ENCODE peak calls at places on chromosome 19, in nine cellular contexts. One of them, this sample, is unnamed.

GRCh38 chr19:56740478-56740877 is 68.9 kb upstream of the ZNF835 start:
- DNase-seq in putamen: no peak
- DNase-seq in fibroblast of pulmonary artery: no peak
- DNase-seq in EL: no peak
- DNase-seq in KBM-7: no peak
- DNase-seq in psoas muscle: no peak
- DNase-seq in non-pigmented ciliary epithelial cell: no peak
- DNase-seq in activated CD8-positive, alpha-beta memory T cell treated with anti-CD3 and anti-CD28 coated beads, Interleukin-2, amount 50 U/mL, for 4 hours: no peak
- DNase-seq in EH: no peak
- DNase-seq in this sample: no peak

GRCh38 chr19:8973501-8974091 is 36.6 kb downstream of the MUC16 start:
- DNase-seq in putamen: no peak
- DNase-seq in EH: no peak
- DNase-seq in activated CD8-positive, alpha-beta memory T cell treated with anti-CD3 and anti-CD28 coated beads, Interleukin-2, amount 50 U/mL, for 4 hours: no peak
- DNase-seq in non-pigmented ciliary epithelial cell: no peak
- DNase-seq in EL: no peak
- DNase-seq in fibroblast of pulmonary artery: peak
- DNase-seq in KBM-7: peak
- DNase-seq in psoas muscle: no peak
- DNase-seq in this sample: no peak

GRCh38 chr19:42099336-42099925 is 23.5 kb downstream of the ZNF574 start:
- DNase-seq in EH: no peak
- DNase-seq in psoas muscle: no peak
- DNase-seq in fibroblast of pulmonary artery: no peak
- DNase-seq in non-pigmented ciliary epithelial cell: no peak
- DNase-seq in KBM-7: no peak
- DNase-seq in activated CD8-positive, alpha-beta memory T cell treated with anti-CD3 and anti-CD28 coated beads, Interleukin-2, amount 50 U/mL, for 4 hours: no peak
- DNase-seq in putamen: no peak
- DNase-seq in EL: no peak
- DNase-seq in this sample: no peak

GRCh38 chr19:41702208-41702651 is 6.2 kb upstream of the CEACAM5 start:
- DNase-seq in EH: peak
- DNase-seq in putamen: no peak
- DNase-seq in non-pigmented ciliary epithelial cell: no peak
- DNase-seq in activated CD8-positive, alpha-beta memory T cell treated with anti-CD3 and anti-CD28 coated beads, Interleukin-2, amount 50 U/mL, for 4 hours: no peak
- DNase-seq in fibroblast of pulmonary artery: peak
- DNase-seq in psoas muscle: no peak
- DNase-seq in KBM-7: no peak
- DNase-seq in EL: peak
- DNase-seq in this sample: no peak

GRCh38 chr19:39083983-39084731 is at the start of gene ACP7:
- DNase-seq in EL: peak
- DNase-seq in fibroblast of pulmonary artery: no peak
- DNase-seq in psoas muscle: no peak
- DNase-seq in KBM-7: no peak
- DNase-seq in activated CD8-positive, alpha-beta memory T cell treated with anti-CD3 and anti-CD28 coated beads, Interleukin-2, amount 50 U/mL, for 4 hours: peak
- DNase-seq in non-pigmented ciliary epithelial cell: no peak
- DNase-seq in putamen: no peak
- DNase-seq in EH: no peak
- DNase-seq in this sample: no peak

GRCh38 chr19:11783767-11784166 is 14.6 kb upstream of the ZNF491 start:
- DNase-seq in EH: no peak
- DNase-seq in EL: no peak
- DNase-seq in KBM-7: no peak
- DNase-seq in fibroblast of pulmonary artery: no peak
- DNase-seq in putamen: no peak
- DNase-seq in psoas muscle: no peak
- DNase-seq in activated CD8-positive, alpha-beta memory T cell treated with anti-CD3 and anti-CD28 coated beads, Interleukin-2, amount 50 U/mL, for 4 hours: no peak
- DNase-seq in non-pigmented ciliary epithelial cell: no peak
- DNase-seq in this sample: no peak

GRCh38 chr19:42250666-42251531 is 4.0 kb downstream of the ERF start:
- DNase-seq in fibroblast of pulmonary artery: peak
- DNase-seq in activated CD8-positive, alpha-beta memory T cell treated with anti-CD3 and anti-CD28 coated beads, Interleukin-2, amount 50 U/mL, for 4 hours: no peak
- DNase-seq in KBM-7: peak
- DNase-seq in putamen: no peak
- DNase-seq in non-pigmented ciliary epithelial cell: no peak
- DNase-seq in EH: peak
- DNase-seq in psoas muscle: no peak
- DNase-seq in EL: peak
- DNase-seq in this sample: no peak

GRCh38 chr19:35117017-35117570 is 1.5 kb downstream of the FXYD3 start:
- DNase-seq in EH: no peak
- DNase-seq in activated CD8-positive, alpha-beta memory T cell treated with anti-CD3 and anti-CD28 coated beads, Interleukin-2, amount 50 U/mL, for 4 hours: no peak
- DNase-seq in EL: no peak
- DNase-seq in KBM-7: no peak
- DNase-seq in putamen: no peak
- DNase-seq in psoas muscle: no peak
- DNase-seq in non-pigmented ciliary epithelial cell: no peak
- DNase-seq in fibroblast of pulmonary artery: no peak
- DNase-seq in this sample: no peak

GRCh38 chr19:46350029-46350757 is 3.3 kb downstream of the PPP5C start:
- DNase-seq in activated CD8-positive, alpha-beta memory T cell treated with anti-CD3 and anti-CD28 coated beads, Interleukin-2, amount 50 U/mL, for 4 hours: no peak
- DNase-seq in psoas muscle: no peak
- DNase-seq in KBM-7: no peak
- DNase-seq in fibroblast of pulmonary artery: no peak
- DNase-seq in putamen: no peak
- DNase-seq in non-pigmented ciliary epithelial cell: no peak
- DNase-seq in EL: no peak
- DNase-seq in EH: no peak
- DNase-seq in this sample: no peak

GRCh38 chr19:13902993-13903555 is 2.8 kb downstream of the BRME1 start:
- DNase-seq in putamen: no peak
- DNase-seq in KBM-7: peak
- DNase-seq in EL: peak
- DNase-seq in non-pigmented ciliary epithelial cell: no peak
- DNase-seq in fibroblast of pulmonary artery: peak
- DNase-seq in activated CD8-positive, alpha-beta memory T cell treated with anti-CD3 and anti-CD28 coated beads, Interleukin-2, amount 50 U/mL, for 4 hours: no peak
- DNase-seq in psoas muscle: no peak
- DNase-seq in EH: no peak
- DNase-seq in this sample: no peak

GRCh38 chr19:53140351-53140750 is 7.6 kb upstream of the ZNF415 start:
- DNase-seq in activated CD8-positive, alpha-beta memory T cell treated with anti-CD3 and anti-CD28 coated beads, Interleukin-2, amount 50 U/mL, for 4 hours: no peak
- DNase-seq in EL: no peak
- DNase-seq in psoas muscle: no peak
- DNase-seq in KBM-7: no peak
- DNase-seq in putamen: no peak
- DNase-seq in fibroblast of pulmonary artery: no peak
- DNase-seq in non-pigmented ciliary epithelial cell: no peak
- DNase-seq in EH: no peak
- DNase-seq in this sample: no peak

GRCh38 chr19:48480151-48480475 is 10.9 kb downstream of the CYTH2 start:
- DNase-seq in putamen: peak
- DNase-seq in activated CD8-positive, alpha-beta memory T cell treated with anti-CD3 and anti-CD28 coated beads, Interleukin-2, amount 50 U/mL, for 4 hours: peak
- DNase-seq in EL: no peak
- DNase-seq in KBM-7: no peak
- DNase-seq in EH: peak
- DNase-seq in non-pigmented ciliary epithelial cell: no peak
- DNase-seq in fibroblast of pulmonary artery: no peak
- DNase-seq in psoas muscle: peak
- DNase-seq in this sample: no peak

GRCh38 chr19:13962738-13963602 is 10.7 kb downstream of the DCAF15 start:
- DNase-seq in activated CD8-positive, alpha-beta memory T cell treated with anti-CD3 and anti-CD28 coated beads, Interleukin-2, amount 50 U/mL, for 4 hours: no peak
- DNase-seq in fibroblast of pulmonary artery: peak
- DNase-seq in putamen: no peak
- DNase-seq in psoas muscle: no peak
- DNase-seq in EL: peak
- DNase-seq in KBM-7: no peak
- DNase-seq in EH: peak
- DNase-seq in non-pigmented ciliary epithelial cell: no peak
- DNase-seq in this sample: no peak

GRCh38 chr19:16536130-16536529 is 6.1 kb downstream of the CHERP start:
- DNase-seq in EL: no peak
- DNase-seq in psoas muscle: no peak
- DNase-seq in KBM-7: no peak
- DNase-seq in activated CD8-positive, alpha-beta memory T cell treated with anti-CD3 and anti-CD28 coated beads, Interleukin-2, amount 50 U/mL, for 4 hours: no peak
- DNase-seq in EH: no peak
- DNase-seq in fibroblast of pulmonary artery: no peak
- DNase-seq in non-pigmented ciliary epithelial cell: no peak
- DNase-seq in putamen: no peak
- DNase-seq in this sample: no peak

GRCh38 chr19:46841458-46842083 is 9.1 kb downstream of the AP2S1 start:
- DNase-seq in EH: peak
- DNase-seq in fibroblast of pulmonary artery: peak
- DNase-seq in putamen: no peak
- DNase-seq in KBM-7: no peak
- DNase-seq in psoas muscle: peak
- DNase-seq in non-pigmented ciliary epithelial cell: no peak
- DNase-seq in activated CD8-positive, alpha-beta memory T cell treated with anti-CD3 and anti-CD28 coated beads, Interleukin-2, amount 50 U/mL, for 4 hours: no peak
- DNase-seq in EL: peak
- DNase-seq in this sample: no peak

GRCh38 chr19:54273811-54274210 is 7.1 kb downstream of the LILRB2 start:
- DNase-seq in psoas muscle: no peak
- DNase-seq in activated CD8-positive, alpha-beta memory T cell treated with anti-CD3 and anti-CD28 coated beads, Interleukin-2, amount 50 U/mL, for 4 hours: no peak
- DNase-seq in non-pigmented ciliary epithelial cell: no peak
- DNase-seq in KBM-7: no peak
- DNase-seq in fibroblast of pulmonary artery: no peak
- DNase-seq in putamen: no peak
- DNase-seq in EL: no peak
- DNase-seq in EH: no peak
- DNase-seq in this sample: no peak

GRCh38 chr19:28422046-28422445 is 790.9 kb downstream of the UQCRFS1 start:
- DNase-seq in non-pigmented ciliary epithelial cell: no peak
- DNase-seq in KBM-7: no peak
- DNase-seq in activated CD8-positive, alpha-beta memory T cell treated with anti-CD3 and anti-CD28 coated beads, Interleukin-2, amount 50 U/mL, for 4 hours: no peak
- DNase-seq in EL: no peak
- DNase-seq in EH: no peak
- DNase-seq in putamen: no peak
- DNase-seq in psoas muscle: no peak
- DNase-seq in fibroblast of pulmonary artery: no peak
- DNase-seq in this sample: no peak

GRCh38 chr19:42122691-42123607 is 9.3 kb downstream of the POU2F2 start:
- DNase-seq in non-pigmented ciliary epithelial cell: no peak
- DNase-seq in KBM-7: no peak
- DNase-seq in activated CD8-positive, alpha-beta memory T cell treated with anti-CD3 and anti-CD28 coated beads, Interleukin-2, amount 50 U/mL, for 4 hours: peak
- DNase-seq in putamen: no peak
- DNase-seq in EL: no peak
- DNase-seq in EH: no peak
- DNase-seq in fibroblast of pulmonary artery: no peak
- DNase-seq in psoas muscle: no peak
- DNase-seq in this sample: no peak

GRCh38 chr19:8302357-8302691 is 5.8 kb downstream of the CD320 start:
- DNase-seq in non-pigmented ciliary epithelial cell: no peak
- DNase-seq in putamen: no peak
- DNase-seq in activated CD8-positive, alpha-beta memory T cell treated with anti-CD3 and anti-CD28 coated beads, Interleukin-2, amount 50 U/mL, for 4 hours: no peak
- DNase-seq in KBM-7: no peak
- DNase-seq in psoas muscle: peak
- DNase-seq in EH: no peak
- DNase-seq in fibroblast of pulmonary artery: no peak
- DNase-seq in EL: no peak
- DNase-seq in this sample: no peak

GRCh38 chr19:37855098-37855497 is 51.3 kb downstream of the WDR87 start:
- DNase-seq in EL: no peak
- DNase-seq in putamen: no peak
- DNase-seq in psoas muscle: peak
- DNase-seq in activated CD8-positive, alpha-beta memory T cell treated with anti-CD3 and anti-CD28 coated beads, Interleukin-2, amount 50 U/mL, for 4 hours: no peak
- DNase-seq in EH: no peak
- DNase-seq in KBM-7: no peak
- DNase-seq in fibroblast of pulmonary artery: peak
- DNase-seq in non-pigmented ciliary epithelial cell: no peak
- DNase-seq in this sample: no peak

GRCh38 chr19:8641908-8642547 is 11.6 kb downstream of the NFILZ start:
- DNase-seq in non-pigmented ciliary epithelial cell: no peak
- DNase-seq in EL: peak
- DNase-seq in activated CD8-positive, alpha-beta memory T cell treated with anti-CD3 and anti-CD28 coated beads, Interleukin-2, amount 50 U/mL, for 4 hours: no peak
- DNase-seq in EH: peak
- DNase-seq in psoas muscle: no peak
- DNase-seq in fibroblast of pulmonary artery: peak
- DNase-seq in putamen: no peak
- DNase-seq in KBM-7: peak
- DNase-seq in this sample: no peak

GRCh38 chr19:29211562-29212416 is 1.2 kb downstream of the UQCRFS1 start:
- DNase-seq in putamen: no peak
- DNase-seq in activated CD8-positive, alpha-beta memory T cell treated with anti-CD3 and anti-CD28 coated beads, Interleukin-2, amount 50 U/mL, for 4 hours: no peak
- DNase-seq in psoas muscle: no peak
- DNase-seq in KBM-7: no peak
- DNase-seq in fibroblast of pulmonary artery: peak
- DNase-seq in EL: peak
- DNase-seq in EH: peak
- DNase-seq in non-pigmented ciliary epithelial cell: no peak
- DNase-seq in this sample: no peak

GRCh38 chr19:35038623-35039512 is 2.7 kb upstream of the HPN start:
- DNase-seq in activated CD8-positive, alpha-beta memory T cell treated with anti-CD3 and anti-CD28 coated beads, Interleukin-2, amount 50 U/mL, for 4 hours: no peak
- DNase-seq in fibroblast of pulmonary artery: no peak
- DNase-seq in non-pigmented ciliary epithelial cell: no peak
- DNase-seq in putamen: no peak
- DNase-seq in KBM-7: peak
- DNase-seq in EL: no peak
- DNase-seq in EH: no peak
- DNase-seq in psoas muscle: no peak
- DNase-seq in this sample: no peak

GRCh38 chr19:8506402-8506957 is 4.0 kb upstream of the PRAM1 start:
- DNase-seq in KBM-7: no peak
- DNase-seq in fibroblast of pulmonary artery: no peak
- DNase-seq in psoas muscle: no peak
- DNase-seq in putamen: no peak
- DNase-seq in EL: no peak
- DNase-seq in activated CD8-positive, alpha-beta memory T cell treated with anti-CD3 and anti-CD28 coated beads, Interleukin-2, amount 50 U/mL, for 4 hours: no peak
- DNase-seq in EH: no peak
- DNase-seq in non-pigmented ciliary epithelial cell: no peak
- DNase-seq in this sample: no peak

GRCh38 chr19:18992696-18993095 is 40.6 kb downstream of the SUGP2 start:
- DNase-seq in fibroblast of pulmonary artery: no peak
- DNase-seq in psoas muscle: no peak
- DNase-seq in EL: no peak
- DNase-seq in non-pigmented ciliary epithelial cell: no peak
- DNase-seq in EH: no peak
- DNase-seq in putamen: no peak
- DNase-seq in KBM-7: no peak
- DNase-seq in activated CD8-positive, alpha-beta memory T cell treated with anti-CD3 and anti-CD28 coated beads, Interleukin-2, amount 50 U/mL, for 4 hours: no peak
- DNase-seq in this sample: no peak